ENCODE peak calls at places on chromosomes 4 and X, in five cellular contexts. Z, Q, X, P and M are unnamed samples.

GRCh38 chr4:8320386-8320750 is 50.8 kb downstream of the HTRA3 start:
- DNase-seq in Z (peak; percentile 18), Q (no peak), X (no peak), P (peak; percentile 31), M (no peak)

GRCh38 chr4:2402453-2402852 is 16.0 kb downstream of the ZFYVE28 start:
- DNase-seq in Z (no peak), Q (no peak), X (no peak), P (no peak), M (no peak)

GRCh38 chr4:95059630-95060029 is 301.9 kb downstream of the BMPR1B start:
- DNase-seq in Z (no peak), Q (peak; percentile 56), X (no peak), P (no peak), M (no peak)

GRCh38 chr4:14888790-14889189 is 113.5 kb upstream of the CPEB2 start:
- DNase-seq in Z (no peak), Q (no peak), X (no peak), P (no peak), M (no peak)

GRCh38 chr4:86791126-86791525 is 58.1 kb downstream of the SLC10A6 start:
- DNase-seq in Z (peak; percentile 88), Q (no peak), X (no peak), P (peak; percentile 69), M (no peak)

GRCh38 chr4:29805245-29805644 is 914.9 kb upstream of the PCDH7 start:
- DNase-seq in Z (peak; percentile 0), Q (no peak), X (peak; percentile 13), P (no peak), M (no peak)

GRCh38 chrX:120426599-120426998 is 42.5 kb downstream of the LAMP2 start:
- DNase-seq in Z (no peak), Q (no peak), X (no peak), P (no peak), M (no peak)

GRCh38 chr4:54077812-54078211 is 13.4 kb upstream of the CHIC2 start:
- DNase-seq in Z (no peak), Q (peak; percentile 36), X (no peak), P (no peak), M (no peak)

GRCh38 chr4:39036172-39036571 is 4.0 kb upstream of the TMEM156 start:
- DNase-seq in Z (peak; percentile 83), Q (peak; percentile 20), X (no peak), P (no peak), M (no peak)

GRCh38 chrX:30309139-30309571 is at the start of gene NR0B1:
- DNase-seq in Z (no peak), Q (no peak), X (no peak), P (no peak), M (no peak)
- TF ChIP-seq EZH2 in Z (no peak), Q (no peak), X (no peak), P (no peak), M (no peak)

GRCh38 chr4:85555210-85555609 is 80.3 kb downstream of the ARHGAP24 start:
- DNase-seq in Z (no peak), Q (no peak), X (no peak), P (no peak), M (no peak)

GRCh38 chr4:85557016-85557901 is 82.3 kb downstream of the ARHGAP24 start:
- DNase-seq in Z (no peak), Q (no peak), X (no peak), P (no peak), M (no peak)

DNA sequence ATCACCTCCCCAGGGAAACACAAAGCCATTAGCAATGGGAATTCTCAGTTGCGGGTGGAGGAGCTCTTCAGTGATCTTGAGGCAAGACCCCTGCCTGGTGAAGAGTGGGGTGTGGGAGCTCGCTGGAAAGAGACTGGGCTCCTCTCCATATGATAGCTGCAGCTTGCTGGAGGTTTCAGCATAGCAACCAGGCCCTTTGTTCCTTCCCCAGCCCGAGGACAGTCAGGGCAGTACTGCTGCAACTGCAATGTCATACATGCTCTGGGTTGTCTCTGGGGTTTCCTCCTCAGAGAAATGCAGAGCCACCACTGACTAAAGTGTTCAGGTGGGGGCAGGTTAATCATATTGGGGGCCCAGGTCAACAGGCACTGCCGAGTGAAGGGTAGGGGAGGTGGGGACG is 81.3 kb downstream of the ARHGAP24 start:
- DNase-seq in Z (no peak), Q (no peak), X (no peak), P (no peak), M (no peak)
- H3K9ac ChIP-seq in Z (no peak overlapping the region), Q (no peak overlapping the region), X (no peak overlapping the region), P (no peak overlapping the region), M (no peak overlapping the region)

GRCh38 chrX:53395605-53396298 is 26.7 kb downstream of the SMC1A start:
- DNase-seq in Z (no peak), Q (no peak), X (no peak), P (no peak), M (no peak)
- TF ChIP-seq POLR2AphosphoS5 in Z (no peak), Q (no peak), X (no peak), P (no peak), M (no peak)

GRCh38 chrX:71911023-71911730 is 532 bp downstream of the NHSL2 start:
- DNase-seq in Z (no peak), Q (no peak), X (no peak), P (no peak), M (no peak)
- TF ChIP-seq EZH2 in Z (no peak), Q (peak; percentile 93), X (no peak), P (no peak), M (no peak)

DNA sequence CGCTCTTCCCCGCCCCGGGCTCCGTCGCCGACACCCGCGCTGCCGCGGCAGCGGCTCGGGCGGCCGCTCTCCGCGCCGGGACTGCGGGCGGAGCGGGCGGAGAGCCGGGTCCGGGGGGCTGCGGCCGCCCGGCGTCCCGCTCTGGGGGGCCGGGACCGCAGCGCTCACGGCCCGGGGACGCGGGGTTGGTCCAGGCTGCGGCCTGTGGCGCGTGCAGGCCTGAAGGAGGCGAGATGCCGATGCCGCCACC is 492 bp downstream of the GALNT7 start:
- DNase-seq in Z (no peak), Q (no peak), X (no peak), P (no peak), M (no peak)
- H3K9ac ChIP-seq in Z (no peak overlapping the region), Q (peak overlapping the region; percentile 85), X (peak overlapping the region; percentile 82), P (peak overlapping the region; percentile 97), M (peak overlapping the region; percentile 79)

GRCh38 chr4:103012594-103012993 is 6.9 kb downstream of the SLC9B1 start:
- DNase-seq in Z (no peak), Q (no peak), X (no peak), P (no peak), M (no peak)
- TF ChIP-seq POLR2AphosphoS5 in Z (no peak), Q (no peak), X (no peak), P (no peak), M (no peak)